ENCODE peak calls at places on chromosomes 6 and 20, in four cellular contexts. I, V, D and K are unnamed samples.

GRCh38 chr20:3121271-3121911 is 36.9 kb upstream of the AVP start:
- ATAC-seq in I (no peak), V (no peak), D (no peak), K (no peak)

GRCh38 chr20:45154183-45154582 is 20.5 kb upstream of the PI3 start:
- ATAC-seq in I (no peak), V (no peak), D (no peak), K (no peak)

GRCh38 chr6:29709178-29709576 is 14.1 kb upstream of the HLA-F start:
- ATAC-seq in I (no peak), V (peak), D (no peak), K (no peak)

GRCh38 chr6:75430631-75431345 is 62.8 kb downstream of the FILIP1 start:
- ATAC-seq in I (peak), V (no peak), D (no peak), K (peak)

GRCh38 chr20:9220874-9221547 is 152.1 kb downstream of the PLCB4 start:
- ATAC-seq in I (no peak), V (no peak), D (no peak), K (no peak)

GRCh38 chr6:156794963-156795362 is 17.8 kb downstream of the ARID1B start:
- ATAC-seq in I (peak), V (peak), D (no peak), K (no peak)

GRCh38 chr6:82963527-82963926 is 102.1 kb downstream of the UBE3D start:
- ATAC-seq in I (no peak), V (no peak), D (no peak), K (no peak)

GRCh38 chr6:157460182-157460999 is 79.4 kb downstream of the ZDHHC14 start:
- ATAC-seq in I (no peak), V (peak), D (no peak), K (no peak)

GRCh38 chr6:131980791-131981623 is 29.8 kb upstream of the CCN2 start:
- ATAC-seq in I (peak), V (no peak), D (peak), K (no peak)

GRCh38 chr20:31707994-31708744 is 14.5 kb downstream of the BCL2L1 start:
- ATAC-seq in I (peak), V (no peak), D (no peak), K (no peak)

GRCh38 chr6:71299541-71300470 is 11.2 kb downstream of the OGFRL1 start:
- ATAC-seq in I (no peak), V (no peak), D (no peak), K (no peak)

GRCh38 chr6:158071121-158072082 is 89.7 kb downstream of the SYNJ2 start:
- ATAC-seq in I (no peak), V (peak), D (peak), K (no peak)

GRCh38 chr6:15444081-15444731 is 198.3 kb downstream of the JARID2 start:
- ATAC-seq in I (no peak), V (no peak), D (no peak), K (no peak)

GRCh38 chr20:10611357-10611756 is 62.4 kb downstream of the JAG1 start:
- ATAC-seq in I (peak), V (peak), D (peak), K (no peak)

GRCh38 chr20:19915111-19915798 is 101.9 kb upstream of the NAA20 start:
- ATAC-seq in I (no peak), V (peak), D (peak), K (peak)

GRCh38 chr6:30824698-30825097 is 59.6 kb upstream of the DDR1 start:
- ATAC-seq in I (no peak), V (no peak), D (no peak), K (no peak)

GRCh38 chr6:157244175-157244574 is 79.1 kb downstream of the TMEM242 start:
- ATAC-seq in I (no peak), V (no peak), D (no peak), K (peak)

GRCh38 chr6:16749516-16750485 is 11.5 kb downstream of the ATXN1 start:
- ATAC-seq in I (no peak), V (no peak), D (no peak), K (no peak)

GRCh38 chr6:127404594-127405178 is 54.5 kb downstream of the KIAA0408 start:
- ATAC-seq in I (no peak), V (no peak), D (no peak), K (no peak)

GRCh38 chr20:44231193-44231592 is 15.9 kb upstream of the GDAP1L1 start:
- ATAC-seq in I (no peak), V (no peak), D (peak), K (no peak)

GRCh38 chr6:46733410-46733809 is 1.8 kb downstream of the PLA2G7 start:
- ATAC-seq in I (no peak), V (no peak), D (no peak), K (no peak)

GRCh38 chr6:63799813-63800212 is 164.2 kb downstream of the PHF3 start:
- ATAC-seq in I (peak), V (peak), D (no peak), K (no peak)

GRCh38 chr6:157143171-157143884 is 180.0 kb downstream of the TMEM242 start:
- ATAC-seq in I (peak), V (no peak), D (no peak), K (peak)

GRCh38 chr6:20236899-20237600 is 24.8 kb upstream of the MBOAT1 start:
- ATAC-seq in I (no peak), V (no peak), D (no peak), K (no peak)

GRCh38 chr6:89596056-89596455 is 42.5 kb downstream of the LYRM2 start:
- ATAC-seq in I (no peak), V (peak), D (no peak), K (no peak)

GRCh38 chr6:35365599-35366596 is 23.5 kb downstream of the PPARD start:
- ATAC-seq in I (no peak), V (no peak), D (no peak), K (no peak)

GRCh38 chr6:80528115-80528514 is 421.6 kb downstream of the BCKDHB start:
- ATAC-seq in I (peak), V (no peak), D (peak), K (no peak)

GRCh38 chr20:5119435-5120188 is at the start of gene PCNA:
- ATAC-seq in I (peak), V (peak), D (peak), K (peak)

GRCh38 chr20:5118220-5119142 is 1.3 kb downstream of the PCNA start:
- ATAC-seq in I (no peak), V (no peak), D (no peak), K (no peak)

GRCh38 chr20:5122861-5123260 is 3.1 kb upstream of the PCNA start:
- ATAC-seq in I (no peak), V (no peak), D (no peak), K (no peak)

GRCh38 chr20:5119143-5119434 is 669 bp downstream of the PCNA start:
- ATAC-seq in I (no peak), V (no peak), D (peak), K (no peak)

GRCh38 chr20:5120189-5120484 is 379 bp upstream of the PCNA start:
- ATAC-seq in I (no peak), V (no peak), D (no peak), K (no peak)
- TF ChIP-seq POLR2A in I (no peak), V (no peak), D (no peak), K (no peak)

GRCh38 chr20:17680836-17681740 is 954 bp downstream of the RRBP1 start:
- ATAC-seq in I (peak), V (peak), D (peak), K (peak)
- TF ChIP-seq POLR2A in I (no peak), V (peak), D (no peak), K (no peak)

GRCh38 chr20:62492711-62493110 is 16.9 kb upstream of the GATA5 start:
- ATAC-seq in I (no peak), V (no peak), D (no peak), K (no peak)
- TF ChIP-seq POLR2A in I (no peak), V (no peak), D (no peak), K (no peak)

GRCh38 chr20:57396212-57396611 is 5.0 kb downstream of the RBM38 start:
- ATAC-seq in I (no peak), V (no peak), D (no peak), K (no peak)

GRCh38 chr20:57393321-57394086 is 2.3 kb downstream of the RBM38 start:
- ATAC-seq in I (no peak), V (no peak), D (no peak), K (no peak)

GRCh38 chr20:57395111-57395959 is 4.1 kb downstream of the RBM38 start:
- ATAC-seq in I (no peak), V (no peak), D (no peak), K (peak)

GRCh38 chr20:57392512-57393271 is 1.5 kb downstream of the RBM38 start:
- ATAC-seq in I (no peak), V (peak), D (no peak), K (no peak)

DNA sequence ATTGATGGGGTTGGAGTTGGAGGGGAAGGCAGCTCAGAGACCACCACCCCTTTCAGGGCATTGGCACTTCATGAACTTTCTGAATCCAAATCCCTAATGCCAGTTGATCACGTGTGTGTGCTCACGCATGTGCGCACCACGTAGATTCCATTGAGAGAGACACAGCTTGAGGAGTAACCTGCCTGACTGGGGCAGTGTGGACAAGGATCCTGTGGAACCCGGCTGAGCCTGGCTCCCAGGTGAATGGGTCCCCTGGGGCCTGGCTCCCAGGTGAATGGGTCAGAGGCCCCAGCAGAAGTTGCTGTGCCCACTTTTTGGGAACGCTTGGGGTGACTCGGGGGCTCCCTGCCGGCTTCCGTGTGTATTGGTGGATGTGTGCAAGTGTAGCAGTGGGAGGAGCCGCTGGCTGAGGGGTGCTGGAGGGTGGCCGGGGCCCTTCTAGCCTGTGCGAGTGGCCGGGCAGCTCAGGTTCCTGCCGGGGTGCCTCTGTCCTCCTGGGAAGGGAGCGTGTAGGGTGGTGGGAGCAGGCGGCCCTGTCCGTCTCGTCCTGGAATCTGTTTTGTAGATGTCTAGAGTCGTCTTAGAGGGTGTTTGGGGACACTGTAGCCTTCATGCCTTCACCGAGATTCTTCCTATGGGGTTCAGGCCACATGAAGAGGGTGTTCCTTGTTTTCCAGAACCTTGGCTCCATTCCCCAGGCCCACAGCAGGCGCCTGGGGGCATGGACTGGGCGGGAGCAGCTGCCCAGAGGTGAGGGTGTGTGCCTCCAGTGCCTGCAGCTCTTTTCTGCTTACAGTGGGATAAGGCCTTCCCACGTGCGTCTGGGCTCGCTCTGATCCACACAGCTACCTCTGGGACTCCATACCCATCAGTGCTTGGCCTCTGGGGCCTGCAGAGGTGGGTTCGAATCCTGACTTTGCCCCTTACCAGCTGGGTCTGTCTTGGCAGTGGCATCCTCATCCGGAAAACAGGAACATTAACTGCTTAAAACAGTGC is 3.2 kb downstream of the RBM38 start:
- ATAC-seq in I (no peak), V (no peak), D (no peak), K (no peak)
- TF ChIP-seq POLR2A in I (no peak), V (no peak), D (no peak), K (no peak)